ENCODE peak calls at places on chromosomes 4 and X, in ten cellular contexts. One of them, this sample, is unnamed.

GRCh38 chrX:149312097-149312496 is 193.0 kb downstream of the IDS start:
- DNase-seq in fibroblast of villous mesenchyme: no peak
- DNase-seq in HFF-Myc: no peak
- DNase-seq in left ventricle myocardium inferior: no peak
- DNase-seq in pancreas: no peak
- DNase-seq in epithelial cell of esophagus: no peak
- DNase-seq in dorsolateral prefrontal cortex: no peak
- DNase-seq in brain microvascular endothelial cell: no peak
- DNase-seq in fibroblast of lung: no peak
- DNase-seq in RWPE1: no peak
- DNase-seq in this sample: no peak

GRCh38 chr4:16916719-16917337 is 18.4 kb upstream of the LDB2 start:
- DNase-seq in fibroblast of villous mesenchyme: peak; percentile 57
- DNase-seq in HFF-Myc: peak; percentile 14
- DNase-seq in left ventricle myocardium inferior: peak; percentile 30
- DNase-seq in pancreas: peak; percentile 45
- DNase-seq in epithelial cell of esophagus: peak; percentile 67
- DNase-seq in dorsolateral prefrontal cortex: no peak
- DNase-seq in brain microvascular endothelial cell: peak; percentile 33
- DNase-seq in fibroblast of lung: no peak
- DNase-seq in RWPE1: peak; percentile 38
- DNase-seq in this sample: no peak

GRCh38 chrX:24099394-24099793 is 44.6 kb downstream of the EIF2S3 start:
- DNase-seq in fibroblast of villous mesenchyme: no peak
- DNase-seq in HFF-Myc: no peak
- DNase-seq in left ventricle myocardium inferior: no peak
- DNase-seq in pancreas: no peak
- DNase-seq in epithelial cell of esophagus: no peak
- DNase-seq in dorsolateral prefrontal cortex: no peak
- DNase-seq in brain microvascular endothelial cell: no peak
- DNase-seq in fibroblast of lung: no peak
- DNase-seq in RWPE1: no peak
- DNase-seq in this sample: no peak

GRCh38 chr4:13980317-13980716 is 352.8 kb upstream of the BOD1L1 start:
- DNase-seq in fibroblast of villous mesenchyme: peak; percentile 72
- DNase-seq in HFF-Myc: peak; percentile 90
- DNase-seq in left ventricle myocardium inferior: no peak
- DNase-seq in pancreas: no peak
- DNase-seq in epithelial cell of esophagus: peak; percentile 41
- DNase-seq in dorsolateral prefrontal cortex: no peak
- DNase-seq in brain microvascular endothelial cell: peak; percentile 95
- DNase-seq in fibroblast of lung: peak; percentile 98
- DNase-seq in RWPE1: peak; percentile 5
- DNase-seq in this sample: peak; percentile 83

GRCh38 chrX:39903937-39904336 is 193.8 kb downstream of the BCOR start:
- DNase-seq in fibroblast of villous mesenchyme: no peak
- DNase-seq in HFF-Myc: no peak
- DNase-seq in left ventricle myocardium inferior: no peak
- DNase-seq in pancreas: no peak
- DNase-seq in epithelial cell of esophagus: peak; percentile 75
- DNase-seq in dorsolateral prefrontal cortex: no peak
- DNase-seq in brain microvascular endothelial cell: no peak
- DNase-seq in fibroblast of lung: peak; percentile 69
- DNase-seq in RWPE1: peak; percentile 57
- DNase-seq in this sample: no peak

GRCh38 chr4:18397681-18398080 is 376.1 kb upstream of the LCORL start:
- DNase-seq in fibroblast of villous mesenchyme: no peak
- DNase-seq in HFF-Myc: no peak
- DNase-seq in left ventricle myocardium inferior: no peak
- DNase-seq in pancreas: no peak
- DNase-seq in epithelial cell of esophagus: no peak
- DNase-seq in dorsolateral prefrontal cortex: no peak
- DNase-seq in brain microvascular endothelial cell: no peak
- DNase-seq in fibroblast of lung: no peak
- DNase-seq in RWPE1: no peak
- DNase-seq in this sample: no peak

GRCh38 chr4:112099701-112100289 is 45.5 kb upstream of the FAM241A start:
- DNase-seq in fibroblast of villous mesenchyme: peak; percentile 71
- DNase-seq in HFF-Myc: no peak
- DNase-seq in left ventricle myocardium inferior: no peak
- DNase-seq in pancreas: no peak
- DNase-seq in epithelial cell of esophagus: peak; percentile 67
- DNase-seq in dorsolateral prefrontal cortex: no peak
- DNase-seq in brain microvascular endothelial cell: no peak
- DNase-seq in fibroblast of lung: peak; percentile 50
- DNase-seq in RWPE1: peak; percentile 50
- DNase-seq in this sample: no peak

GRCh38 chr4:138182838-138183426 is 59.2 kb downstream of the SLC7A11 start:
- DNase-seq in fibroblast of villous mesenchyme: peak; percentile 83
- DNase-seq in HFF-Myc: peak; percentile 54
- DNase-seq in left ventricle myocardium inferior: no peak
- DNase-seq in pancreas: no peak
- DNase-seq in epithelial cell of esophagus: peak; percentile 73
- DNase-seq in dorsolateral prefrontal cortex: no peak
- DNase-seq in brain microvascular endothelial cell: peak; percentile 60
- DNase-seq in fibroblast of lung: peak; percentile 60
- DNase-seq in RWPE1: peak; percentile 23
- DNase-seq in this sample: peak; percentile 16

GRCh38 chr4:145613546-145614234 is 5.5 kb upstream of the MMAA start:
- DNase-seq in fibroblast of villous mesenchyme: no peak
- DNase-seq in HFF-Myc: no peak
- DNase-seq in left ventricle myocardium inferior: no peak
- DNase-seq in pancreas: no peak
- DNase-seq in epithelial cell of esophagus: no peak
- DNase-seq in dorsolateral prefrontal cortex: no peak
- DNase-seq in brain microvascular endothelial cell: no peak
- DNase-seq in fibroblast of lung: no peak
- DNase-seq in RWPE1: no peak
- DNase-seq in this sample: no peak

GRCh38 chr4:103098331-103098730 is 1.3 kb downstream of the BDH2 start:
- DNase-seq in fibroblast of villous mesenchyme: no peak
- DNase-seq in HFF-Myc: no peak
- DNase-seq in left ventricle myocardium inferior: no peak
- DNase-seq in pancreas: no peak
- DNase-seq in epithelial cell of esophagus: no peak
- DNase-seq in dorsolateral prefrontal cortex: no peak
- DNase-seq in brain microvascular endothelial cell: no peak
- DNase-seq in fibroblast of lung: no peak
- DNase-seq in RWPE1: no peak
- DNase-seq in this sample: no peak

GRCh38 chrX:50736651-50737050 is 77.3 kb downstream of the SHROOM4 start:
- DNase-seq in fibroblast of villous mesenchyme: no peak
- DNase-seq in HFF-Myc: no peak
- DNase-seq in left ventricle myocardium inferior: no peak
- DNase-seq in pancreas: no peak
- DNase-seq in epithelial cell of esophagus: no peak
- DNase-seq in dorsolateral prefrontal cortex: no peak
- DNase-seq in brain microvascular endothelial cell: no peak
- DNase-seq in fibroblast of lung: no peak
- DNase-seq in RWPE1: no peak
- DNase-seq in this sample: no peak

GRCh38 chr4:25845841-25846653 is 16.7 kb downstream of the SEL1L3 start:
- DNase-seq in fibroblast of villous mesenchyme: no peak
- DNase-seq in HFF-Myc: no peak
- DNase-seq in left ventricle myocardium inferior: no peak
- DNase-seq in pancreas: no peak
- DNase-seq in epithelial cell of esophagus: no peak
- DNase-seq in dorsolateral prefrontal cortex: no peak
- DNase-seq in brain microvascular endothelial cell: no peak
- DNase-seq in fibroblast of lung: no peak
- DNase-seq in RWPE1: no peak
- DNase-seq in this sample: no peak

GRCh38 chr4:4364061-4364460 is 22.8 kb upstream of the NSG1 start:
- DNase-seq in fibroblast of villous mesenchyme: no peak
- DNase-seq in HFF-Myc: no peak
- DNase-seq in left ventricle myocardium inferior: no peak
- DNase-seq in pancreas: no peak
- DNase-seq in epithelial cell of esophagus: no peak
- DNase-seq in dorsolateral prefrontal cortex: no peak
- DNase-seq in brain microvascular endothelial cell: no peak
- DNase-seq in fibroblast of lung: no peak
- DNase-seq in RWPE1: no peak
- DNase-seq in this sample: no peak

GRCh38 chr4:153212755-153213154 is 8.5 kb downstream of the TRIM2 start:
- DNase-seq in fibroblast of villous mesenchyme: no peak
- DNase-seq in HFF-Myc: no peak
- DNase-seq in left ventricle myocardium inferior: no peak
- DNase-seq in pancreas: no peak
- DNase-seq in epithelial cell of esophagus: peak; percentile 85
- DNase-seq in dorsolateral prefrontal cortex: no peak
- DNase-seq in brain microvascular endothelial cell: no peak
- DNase-seq in fibroblast of lung: no peak
- DNase-seq in RWPE1: no peak
- DNase-seq in this sample: no peak

GRCh38 chrX:27591938-27592337 is 1.8 kb downstream of the DCAF8L2 start:
- DNase-seq in fibroblast of villous mesenchyme: no peak
- DNase-seq in HFF-Myc: no peak
- DNase-seq in left ventricle myocardium inferior: no peak
- DNase-seq in pancreas: no peak
- DNase-seq in epithelial cell of esophagus: no peak
- DNase-seq in dorsolateral prefrontal cortex: no peak
- DNase-seq in brain microvascular endothelial cell: no peak
- DNase-seq in fibroblast of lung: no peak
- DNase-seq in RWPE1: no peak
- DNase-seq in this sample: no peak

GRCh38 chr4:69323284-69323683 is 43.0 kb downstream of the UGT2B28 start:
- DNase-seq in fibroblast of villous mesenchyme: no peak
- DNase-seq in HFF-Myc: no peak
- DNase-seq in left ventricle myocardium inferior: no peak
- DNase-seq in pancreas: no peak
- DNase-seq in epithelial cell of esophagus: no peak
- DNase-seq in dorsolateral prefrontal cortex: no peak
- DNase-seq in brain microvascular endothelial cell: no peak
- DNase-seq in fibroblast of lung: no peak
- DNase-seq in RWPE1: no peak
- DNase-seq in this sample: no peak
- TF ChIP-seq CTCF in fibroblast of villous mesenchyme: no peak
- TF ChIP-seq CTCF in HFF-Myc: no peak
- TF ChIP-seq CTCF in left ventricle myocardium inferior: no peak
- TF ChIP-seq CTCF in pancreas: no peak
- TF ChIP-seq CTCF in epithelial cell of esophagus: peak; percentile 20
- TF ChIP-seq CTCF in dorsolateral prefrontal cortex: no peak
- TF ChIP-seq CTCF in brain microvascular endothelial cell: peak; percentile 29
- TF ChIP-seq CTCF in fibroblast of lung: no peak
- TF ChIP-seq CTCF in RWPE1: no peak
- TF ChIP-seq CTCF in this sample: no peak

GRCh38 chrX:136170109-136170800 is 22.9 kb downstream of the FHL1 start:
- DNase-seq in fibroblast of villous mesenchyme: peak; percentile 58
- DNase-seq in HFF-Myc: no peak
- DNase-seq in left ventricle myocardium inferior: peak; percentile 24
- DNase-seq in pancreas: no peak
- DNase-seq in epithelial cell of esophagus: no peak
- DNase-seq in dorsolateral prefrontal cortex: no peak
- DNase-seq in brain microvascular endothelial cell: no peak
- DNase-seq in fibroblast of lung: peak; percentile 45
- DNase-seq in RWPE1: no peak
- DNase-seq in this sample: no peak
- TF ChIP-seq CTCF in fibroblast of villous mesenchyme: peak; percentile 45
- TF ChIP-seq CTCF in HFF-Myc: peak; percentile 24
- TF ChIP-seq CTCF in left ventricle myocardium inferior: peak; percentile 58
- TF ChIP-seq CTCF in pancreas: no peak
- TF ChIP-seq CTCF in epithelial cell of esophagus: no peak
- TF ChIP-seq CTCF in dorsolateral prefrontal cortex: no peak
- TF ChIP-seq CTCF in brain microvascular endothelial cell: peak; percentile 55
- TF ChIP-seq CTCF in fibroblast of lung: no peak
- TF ChIP-seq CTCF in RWPE1: no peak
- TF ChIP-seq CTCF in this sample: peak; percentile 49

GRCh38 chr4:98518555-98519267 is 139.7 kb downstream of the TSPAN5 start:
- DNase-seq in fibroblast of villous mesenchyme: no peak
- DNase-seq in HFF-Myc: no peak
- DNase-seq in left ventricle myocardium inferior: no peak
- DNase-seq in pancreas: no peak
- DNase-seq in epithelial cell of esophagus: no peak
- DNase-seq in dorsolateral prefrontal cortex: no peak
- DNase-seq in brain microvascular endothelial cell: no peak
- DNase-seq in fibroblast of lung: no peak
- DNase-seq in RWPE1: no peak
- DNase-seq in this sample: no peak
- TF ChIP-seq CTCF in fibroblast of villous mesenchyme: no peak
- TF ChIP-seq CTCF in HFF-Myc: no peak
- TF ChIP-seq CTCF in left ventricle myocardium inferior: no peak
- TF ChIP-seq CTCF in pancreas: no peak
- TF ChIP-seq CTCF in epithelial cell of esophagus: no peak
- TF ChIP-seq CTCF in dorsolateral prefrontal cortex: no peak
- TF ChIP-seq CTCF in brain microvascular endothelial cell: no peak
- TF ChIP-seq CTCF in fibroblast of lung: no peak
- TF ChIP-seq CTCF in RWPE1: no peak
- TF ChIP-seq CTCF in this sample: no peak

GRCh38 chrX:55908685-55909212 is 191.2 kb downstream of the RRAGB start:
- DNase-seq in fibroblast of villous mesenchyme: no peak
- DNase-seq in HFF-Myc: no peak
- DNase-seq in left ventricle myocardium inferior: no peak
- DNase-seq in pancreas: no peak
- DNase-seq in epithelial cell of esophagus: peak; percentile 25
- DNase-seq in dorsolateral prefrontal cortex: peak; percentile 30
- DNase-seq in brain microvascular endothelial cell: no peak
- DNase-seq in fibroblast of lung: peak; percentile 1
- DNase-seq in RWPE1: peak; percentile 7
- DNase-seq in this sample: no peak
- TF ChIP-seq CTCF in fibroblast of villous mesenchyme: no peak
- TF ChIP-seq CTCF in HFF-Myc: no peak
- TF ChIP-seq CTCF in left ventricle myocardium inferior: no peak
- TF ChIP-seq CTCF in pancreas: no peak
- TF ChIP-seq CTCF in epithelial cell of esophagus: no peak
- TF ChIP-seq CTCF in dorsolateral prefrontal cortex: no peak
- TF ChIP-seq CTCF in brain microvascular endothelial cell: no peak
- TF ChIP-seq CTCF in fibroblast of lung: no peak
- TF ChIP-seq CTCF in RWPE1: no peak
- TF ChIP-seq CTCF in this sample: no peak

DNA sequence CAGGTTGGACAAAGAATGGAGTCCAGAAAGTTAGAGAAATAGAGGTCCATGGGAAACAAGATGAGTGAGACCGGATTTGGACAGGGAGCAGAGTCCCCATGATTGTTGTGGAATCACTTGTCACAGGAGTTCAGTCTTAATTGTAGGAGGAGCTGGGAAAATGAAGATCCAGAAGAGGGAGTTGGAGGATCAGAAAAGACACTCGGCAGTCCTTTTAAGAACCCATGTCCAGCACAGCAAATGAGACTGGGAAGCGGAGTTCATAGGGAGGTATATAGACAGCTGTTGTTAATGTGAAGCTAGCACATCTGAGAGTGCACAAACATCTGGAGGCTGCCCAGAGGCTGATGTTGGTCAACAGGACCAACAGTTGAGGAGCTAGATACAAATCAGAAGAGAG is 111.4 kb upstream of the RXFP1 start:
- DNase-seq in fibroblast of villous mesenchyme: peak; percentile 54
- DNase-seq in HFF-Myc: no peak
- DNase-seq in left ventricle myocardium inferior: no peak
- DNase-seq in pancreas: no peak
- DNase-seq in epithelial cell of esophagus: peak; percentile 56
- DNase-seq in dorsolateral prefrontal cortex: no peak
- DNase-seq in brain microvascular endothelial cell: peak; percentile 6
- DNase-seq in fibroblast of lung: no peak
- DNase-seq in RWPE1: peak; percentile 20
- DNase-seq in this sample: no peak
- TF ChIP-seq CTCF in fibroblast of villous mesenchyme: peak; percentile 38
- TF ChIP-seq CTCF in HFF-Myc: no peak
- TF ChIP-seq CTCF in left ventricle myocardium inferior: no peak
- TF ChIP-seq CTCF in pancreas: no peak
- TF ChIP-seq CTCF in epithelial cell of esophagus: peak; percentile 14
- TF ChIP-seq CTCF in dorsolateral prefrontal cortex: peak; percentile 28
- TF ChIP-seq CTCF in brain microvascular endothelial cell: peak; percentile 28
- TF ChIP-seq CTCF in fibroblast of lung: peak; percentile 37
- TF ChIP-seq CTCF in RWPE1: no peak
- TF ChIP-seq CTCF in this sample: peak; percentile 34